ENCODE peak calls at places on chromosomes 16 and 17, in eight cellular contexts. K is lower lobe of right lung; Y is A549; G is T-helper 9 cell; X is T-helper 1 cell; Z is T-helper 2 cell; V is activated naive CD4-positive, alpha-beta T cell; J is T47D. A is an unnamed sample.

GRCh38 chr16:15950167-15950854 is 895 bp downstream of the ABCC1 start:
- DNase-seq in Z (peak), Y (no peak), K (no peak), J (peak), G (peak), X (peak), V (no peak), A (peak)

GRCh38 chr16:77383606-77384187 is 51.1 kb downstream of the ADAMTS18 start:
- DNase-seq in X (no peak), Y (no peak), G (no peak), Z (no peak), V (no peak), J (no peak), K (no peak), A (no peak)

GRCh38 chr16:84829168-84829965 is 9.6 kb downstream of the CRISPLD2 start:
- DNase-seq in V (no peak), X (no peak), G (no peak), Z (no peak), K (no peak), J (no peak), Y (no peak), A (no peak)

GRCh38 chr16:68298907-68299515 is 11.7 kb downstream of the SLC7A6OS start:
- DNase-seq in Y (no peak), X (no peak), V (no peak), K (no peak), Z (no peak), G (no peak), J (peak), A (peak)

GRCh38 chr17:628507-628941 is 86.1 kb downstream of the VPS53 start:
- DNase-seq in Z (no peak), Y (no peak), X (no peak), G (no peak), V (no peak), J (no peak), K (no peak), A (no peak)

GRCh38 chr16:11296706-11297491 is 15.8 kb upstream of the PRM1 start:
- DNase-seq in G (no peak), K (no peak), V (no peak), Y (no peak), X (no peak), Z (no peak), J (peak), A (no peak)

GRCh38 chr16:12064291-12064690 is 87.8 kb downstream of the SNX29 start:
- DNase-seq in K (no peak), V (no peak), J (no peak), X (no peak), Y (no peak), G (no peak), Z (no peak), A (no peak)

GRCh38 chr17:50087246-50087911 is 7.8 kb upstream of the PDK2 start:
- DNase-seq in V (peak), J (peak), Z (peak), Y (peak), K (peak), X (peak), G (peak), A (peak)

GRCh38 chr17:82272495-82273326 is 789 bp downstream of the CSNK1D start:
- DNase-seq in G (peak), V (no peak), Y (peak), K (peak), X (no peak), J (peak), Z (peak), A (no peak)

GRCh38 chr16:14050297-14051027 is 20.7 kb upstream of the MRTFB start:
- DNase-seq in Z (no peak), J (peak), X (no peak), Y (peak), K (no peak), G (no peak), V (no peak), A (no peak)

A was measured in A673.